ENCODE peak calls at places on chromosomes 16 and 17, in six cellular contexts. One of them, this sample, is unnamed.

GRCh38 chr16:69890891-69891282 is 60.2 kb upstream of the CLEC18A start:
- DNase-seq in NCI-H510A treated with DMSO at 0.1 percent for 48 hours: no peak
- DNase-seq in AG08396: no peak
- DNase-seq in Kasumi-1: no peak
- DNase-seq in stimulated activated CD8-positive, alpha-beta memory T cell treated with anti-CD3 and anti-CD28 coated beads, Interleukin-12 subunit alpha, Interleukin-12 subunit beta, amount 100 ng/mL, for 4 hours: no peak
- DNase-seq in stimulated activated CD4-positive, alpha-beta T cell treated with anti-CD3 and anti-CD28 coated beads, Interleukin-15, amount 100 ng/mL, for 48 hours: no peak
- DNase-seq in this sample: no peak

GRCh38 chr17:76862079-76862478 is 6.1 kb upstream of the MGAT5B start:
- DNase-seq in AG08396: no peak
- DNase-seq in stimulated activated CD8-positive, alpha-beta memory T cell treated with anti-CD3 and anti-CD28 coated beads, Interleukin-12 subunit alpha, Interleukin-12 subunit beta, amount 100 ng/mL, for 4 hours: no peak
- DNase-seq in NCI-H510A treated with DMSO at 0.1 percent for 48 hours: no peak
- DNase-seq in stimulated activated CD4-positive, alpha-beta T cell treated with anti-CD3 and anti-CD28 coated beads, Interleukin-15, amount 100 ng/mL, for 48 hours: no peak
- DNase-seq in Kasumi-1: no peak
- DNase-seq in this sample: no peak

GRCh38 chr17:4033751-4034251 is 69.6 kb upstream of the ATP2A3 start:
- DNase-seq in AG08396: no peak
- DNase-seq in Kasumi-1: no peak
- DNase-seq in stimulated activated CD4-positive, alpha-beta T cell treated with anti-CD3 and anti-CD28 coated beads, Interleukin-15, amount 100 ng/mL, for 48 hours: no peak
- DNase-seq in NCI-H510A treated with DMSO at 0.1 percent for 48 hours: no peak
- DNase-seq in stimulated activated CD8-positive, alpha-beta memory T cell treated with anti-CD3 and anti-CD28 coated beads, Interleukin-12 subunit alpha, Interleukin-12 subunit beta, amount 100 ng/mL, for 4 hours: no peak
- DNase-seq in this sample: no peak

GRCh38 chr17:47949951-47950350 is 7.7 kb downstream of the PRR15L start:
- DNase-seq in stimulated activated CD8-positive, alpha-beta memory T cell treated with anti-CD3 and anti-CD28 coated beads, Interleukin-12 subunit alpha, Interleukin-12 subunit beta, amount 100 ng/mL, for 4 hours: no peak
- DNase-seq in Kasumi-1: peak
- DNase-seq in AG08396: no peak
- DNase-seq in NCI-H510A treated with DMSO at 0.1 percent for 48 hours: no peak
- DNase-seq in stimulated activated CD4-positive, alpha-beta T cell treated with anti-CD3 and anti-CD28 coated beads, Interleukin-15, amount 100 ng/mL, for 48 hours: no peak
- DNase-seq in this sample: no peak

GRCh38 chr17:64384253-64385186 is 6.1 kb downstream of the PECAM1 start:
- DNase-seq in NCI-H510A treated with DMSO at 0.1 percent for 48 hours: no peak
- DNase-seq in AG08396: no peak
- DNase-seq in stimulated activated CD8-positive, alpha-beta memory T cell treated with anti-CD3 and anti-CD28 coated beads, Interleukin-12 subunit alpha, Interleukin-12 subunit beta, amount 100 ng/mL, for 4 hours: no peak
- DNase-seq in Kasumi-1: no peak
- DNase-seq in stimulated activated CD4-positive, alpha-beta T cell treated with anti-CD3 and anti-CD28 coated beads, Interleukin-15, amount 100 ng/mL, for 48 hours: no peak
- DNase-seq in this sample: peak

GRCh38 chr17:68679882-68680281 is 78.7 kb upstream of the FAM20A start:
- DNase-seq in Kasumi-1: no peak
- DNase-seq in NCI-H510A treated with DMSO at 0.1 percent for 48 hours: no peak
- DNase-seq in stimulated activated CD4-positive, alpha-beta T cell treated with anti-CD3 and anti-CD28 coated beads, Interleukin-15, amount 100 ng/mL, for 48 hours: no peak
- DNase-seq in AG08396: no peak
- DNase-seq in stimulated activated CD8-positive, alpha-beta memory T cell treated with anti-CD3 and anti-CD28 coated beads, Interleukin-12 subunit alpha, Interleukin-12 subunit beta, amount 100 ng/mL, for 4 hours: no peak
- DNase-seq in this sample: no peak

GRCh38 chr17:74123866-74124265 is 79.6 kb upstream of the RPL38 start:
- DNase-seq in stimulated activated CD8-positive, alpha-beta memory T cell treated with anti-CD3 and anti-CD28 coated beads, Interleukin-12 subunit alpha, Interleukin-12 subunit beta, amount 100 ng/mL, for 4 hours: no peak
- DNase-seq in stimulated activated CD4-positive, alpha-beta T cell treated with anti-CD3 and anti-CD28 coated beads, Interleukin-15, amount 100 ng/mL, for 48 hours: no peak
- DNase-seq in AG08396: no peak
- DNase-seq in NCI-H510A treated with DMSO at 0.1 percent for 48 hours: no peak
- DNase-seq in Kasumi-1: no peak
- DNase-seq in this sample: no peak

GRCh38 chr17:78088529-78088928 is 40.0 kb downstream of the TMC6 start:
- DNase-seq in stimulated activated CD8-positive, alpha-beta memory T cell treated with anti-CD3 and anti-CD28 coated beads, Interleukin-12 subunit alpha, Interleukin-12 subunit beta, amount 100 ng/mL, for 4 hours: no peak
- DNase-seq in Kasumi-1: no peak
- DNase-seq in NCI-H510A treated with DMSO at 0.1 percent for 48 hours: no peak
- DNase-seq in stimulated activated CD4-positive, alpha-beta T cell treated with anti-CD3 and anti-CD28 coated beads, Interleukin-15, amount 100 ng/mL, for 48 hours: no peak
- DNase-seq in AG08396: no peak
- DNase-seq in this sample: no peak

GRCh38 chr17:44601574-44602372 is 44.5 kb downstream of the FZD2 start:
- DNase-seq in NCI-H510A treated with DMSO at 0.1 percent for 48 hours: no peak
- DNase-seq in stimulated activated CD4-positive, alpha-beta T cell treated with anti-CD3 and anti-CD28 coated beads, Interleukin-15, amount 100 ng/mL, for 48 hours: no peak
- DNase-seq in Kasumi-1: no peak
- DNase-seq in AG08396: no peak
- DNase-seq in stimulated activated CD8-positive, alpha-beta memory T cell treated with anti-CD3 and anti-CD28 coated beads, Interleukin-12 subunit alpha, Interleukin-12 subunit beta, amount 100 ng/mL, for 4 hours: no peak
- DNase-seq in this sample: no peak

GRCh38 chr16:871562-872330 is 71.2 kb upstream of the GNG13 start:
- DNase-seq in Kasumi-1: no peak
- DNase-seq in NCI-H510A treated with DMSO at 0.1 percent for 48 hours: no peak
- DNase-seq in stimulated activated CD4-positive, alpha-beta T cell treated with anti-CD3 and anti-CD28 coated beads, Interleukin-15, amount 100 ng/mL, for 48 hours: no peak
- DNase-seq in stimulated activated CD8-positive, alpha-beta memory T cell treated with anti-CD3 and anti-CD28 coated beads, Interleukin-12 subunit alpha, Interleukin-12 subunit beta, amount 100 ng/mL, for 4 hours: no peak
- DNase-seq in AG08396: no peak
- DNase-seq in this sample: no peak

GRCh38 chr17:81871387-81872120 is 417 bp upstream of the ARHGDIA start:
- DNase-seq in AG08396: peak
- DNase-seq in Kasumi-1: peak
- DNase-seq in NCI-H510A treated with DMSO at 0.1 percent for 48 hours: peak
- DNase-seq in stimulated activated CD4-positive, alpha-beta T cell treated with anti-CD3 and anti-CD28 coated beads, Interleukin-15, amount 100 ng/mL, for 48 hours: peak
- DNase-seq in stimulated activated CD8-positive, alpha-beta memory T cell treated with anti-CD3 and anti-CD28 coated beads, Interleukin-12 subunit alpha, Interleukin-12 subunit beta, amount 100 ng/mL, for 4 hours: peak
- DNase-seq in this sample: peak

GRCh38 chr17:63431618-63431938 is 14.5 kb downstream of the CYB561 start:
- DNase-seq in Kasumi-1: no peak
- DNase-seq in NCI-H510A treated with DMSO at 0.1 percent for 48 hours: no peak
- DNase-seq in stimulated activated CD8-positive, alpha-beta memory T cell treated with anti-CD3 and anti-CD28 coated beads, Interleukin-12 subunit alpha, Interleukin-12 subunit beta, amount 100 ng/mL, for 4 hours: no peak
- DNase-seq in AG08396: no peak
- DNase-seq in stimulated activated CD4-positive, alpha-beta T cell treated with anti-CD3 and anti-CD28 coated beads, Interleukin-15, amount 100 ng/mL, for 48 hours: no peak
- DNase-seq in this sample: no peak

GRCh38 chr16:85029413-85029794 is 1.8 kb downstream of the KIAA0513 start:
- DNase-seq in AG08396: peak
- DNase-seq in stimulated activated CD8-positive, alpha-beta memory T cell treated with anti-CD3 and anti-CD28 coated beads, Interleukin-12 subunit alpha, Interleukin-12 subunit beta, amount 100 ng/mL, for 4 hours: peak
- DNase-seq in NCI-H510A treated with DMSO at 0.1 percent for 48 hours: no peak
- DNase-seq in stimulated activated CD4-positive, alpha-beta T cell treated with anti-CD3 and anti-CD28 coated beads, Interleukin-15, amount 100 ng/mL, for 48 hours: peak
- DNase-seq in Kasumi-1: peak
- DNase-seq in this sample: peak

GRCh38 chr17:73879987-73880386 is 235.7 kb upstream of the SDK2 start:
- DNase-seq in stimulated activated CD4-positive, alpha-beta T cell treated with anti-CD3 and anti-CD28 coated beads, Interleukin-15, amount 100 ng/mL, for 48 hours: no peak
- DNase-seq in NCI-H510A treated with DMSO at 0.1 percent for 48 hours: no peak
- DNase-seq in AG08396: no peak
- DNase-seq in stimulated activated CD8-positive, alpha-beta memory T cell treated with anti-CD3 and anti-CD28 coated beads, Interleukin-12 subunit alpha, Interleukin-12 subunit beta, amount 100 ng/mL, for 4 hours: no peak
- DNase-seq in Kasumi-1: no peak
- DNase-seq in this sample: no peak

GRCh38 chr17:28958820-28959455 is 7.6 kb upstream of the PHF12 start:
- DNase-seq in stimulated activated CD8-positive, alpha-beta memory T cell treated with anti-CD3 and anti-CD28 coated beads, Interleukin-12 subunit alpha, Interleukin-12 subunit beta, amount 100 ng/mL, for 4 hours: no peak
- DNase-seq in AG08396: no peak
- DNase-seq in stimulated activated CD4-positive, alpha-beta T cell treated with anti-CD3 and anti-CD28 coated beads, Interleukin-15, amount 100 ng/mL, for 48 hours: no peak
- DNase-seq in Kasumi-1: no peak
- DNase-seq in NCI-H510A treated with DMSO at 0.1 percent for 48 hours: no peak
- DNase-seq in this sample: no peak

GRCh38 chr16:89038221-89038721 is 55.4 kb upstream of the ACSF3 start:
- DNase-seq in Kasumi-1: no peak
- DNase-seq in stimulated activated CD8-positive, alpha-beta memory T cell treated with anti-CD3 and anti-CD28 coated beads, Interleukin-12 subunit alpha, Interleukin-12 subunit beta, amount 100 ng/mL, for 4 hours: no peak
- DNase-seq in stimulated activated CD4-positive, alpha-beta T cell treated with anti-CD3 and anti-CD28 coated beads, Interleukin-15, amount 100 ng/mL, for 48 hours: no peak
- DNase-seq in AG08396: no peak
- DNase-seq in NCI-H510A treated with DMSO at 0.1 percent for 48 hours: no peak
- DNase-seq in this sample: no peak

GRCh38 chr17:45906237-45906636 is 11.9 kb downstream of the MAPT start:
- DNase-seq in Kasumi-1: no peak
- DNase-seq in AG08396: no peak
- DNase-seq in stimulated activated CD8-positive, alpha-beta memory T cell treated with anti-CD3 and anti-CD28 coated beads, Interleukin-12 subunit alpha, Interleukin-12 subunit beta, amount 100 ng/mL, for 4 hours: no peak
- DNase-seq in stimulated activated CD4-positive, alpha-beta T cell treated with anti-CD3 and anti-CD28 coated beads, Interleukin-15, amount 100 ng/mL, for 48 hours: no peak
- DNase-seq in NCI-H510A treated with DMSO at 0.1 percent for 48 hours: no peak
- DNase-seq in this sample: no peak

GRCh38 chr17:19750835-19751234 is 2.7 kb upstream of the ALDH3A1 start:
- DNase-seq in NCI-H510A treated with DMSO at 0.1 percent for 48 hours: no peak
- DNase-seq in Kasumi-1: no peak
- DNase-seq in AG08396: no peak
- DNase-seq in stimulated activated CD8-positive, alpha-beta memory T cell treated with anti-CD3 and anti-CD28 coated beads, Interleukin-12 subunit alpha, Interleukin-12 subunit beta, amount 100 ng/mL, for 4 hours: no peak
- DNase-seq in stimulated activated CD4-positive, alpha-beta T cell treated with anti-CD3 and anti-CD28 coated beads, Interleukin-15, amount 100 ng/mL, for 48 hours: no peak
- DNase-seq in this sample: no peak

GRCh38 chr17:2406903-2407790 is 6.3 kb upstream of the MNT start:
- DNase-seq in AG08396: peak
- DNase-seq in stimulated activated CD8-positive, alpha-beta memory T cell treated with anti-CD3 and anti-CD28 coated beads, Interleukin-12 subunit alpha, Interleukin-12 subunit beta, amount 100 ng/mL, for 4 hours: no peak
- DNase-seq in NCI-H510A treated with DMSO at 0.1 percent for 48 hours: no peak
- DNase-seq in stimulated activated CD4-positive, alpha-beta T cell treated with anti-CD3 and anti-CD28 coated beads, Interleukin-15, amount 100 ng/mL, for 48 hours: no peak
- DNase-seq in Kasumi-1: no peak
- DNase-seq in this sample: peak

GRCh38 chr16:57167951-57168350 is 17.9 kb downstream of the PSME3IP1 start:
- DNase-seq in stimulated activated CD4-positive, alpha-beta T cell treated with anti-CD3 and anti-CD28 coated beads, Interleukin-15, amount 100 ng/mL, for 48 hours: no peak
- DNase-seq in AG08396: peak
- DNase-seq in stimulated activated CD8-positive, alpha-beta memory T cell treated with anti-CD3 and anti-CD28 coated beads, Interleukin-12 subunit alpha, Interleukin-12 subunit beta, amount 100 ng/mL, for 4 hours: no peak
- DNase-seq in Kasumi-1: peak
- DNase-seq in NCI-H510A treated with DMSO at 0.1 percent for 48 hours: no peak
- DNase-seq in this sample: peak

GRCh38 chr17:39082482-39082881 is 69.0 kb downstream of the PLXDC1 start:
- DNase-seq in Kasumi-1: no peak
- DNase-seq in NCI-H510A treated with DMSO at 0.1 percent for 48 hours: no peak
- DNase-seq in AG08396: no peak
- DNase-seq in stimulated activated CD8-positive, alpha-beta memory T cell treated with anti-CD3 and anti-CD28 coated beads, Interleukin-12 subunit alpha, Interleukin-12 subunit beta, amount 100 ng/mL, for 4 hours: no peak
- DNase-seq in stimulated activated CD4-positive, alpha-beta T cell treated with anti-CD3 and anti-CD28 coated beads, Interleukin-15, amount 100 ng/mL, for 48 hours: no peak
- DNase-seq in this sample: peak

GRCh38 chr16:85851034-85851780 is 47.8 kb upstream of the IRF8 start:
- DNase-seq in AG08396: no peak
- DNase-seq in Kasumi-1: no peak
- DNase-seq in stimulated activated CD4-positive, alpha-beta T cell treated with anti-CD3 and anti-CD28 coated beads, Interleukin-15, amount 100 ng/mL, for 48 hours: no peak
- DNase-seq in stimulated activated CD8-positive, alpha-beta memory T cell treated with anti-CD3 and anti-CD28 coated beads, Interleukin-12 subunit alpha, Interleukin-12 subunit beta, amount 100 ng/mL, for 4 hours: no peak
- DNase-seq in NCI-H510A treated with DMSO at 0.1 percent for 48 hours: no peak
- DNase-seq in this sample: no peak

GRCh38 chr16:50573947-50574751 is 26.0 kb downstream of the NKD1 start:
- DNase-seq in AG08396: no peak
- DNase-seq in NCI-H510A treated with DMSO at 0.1 percent for 48 hours: no peak
- DNase-seq in stimulated activated CD4-positive, alpha-beta T cell treated with anti-CD3 and anti-CD28 coated beads, Interleukin-15, amount 100 ng/mL, for 48 hours: no peak
- DNase-seq in Kasumi-1: no peak
- DNase-seq in stimulated activated CD8-positive, alpha-beta memory T cell treated with anti-CD3 and anti-CD28 coated beads, Interleukin-12 subunit alpha, Interleukin-12 subunit beta, amount 100 ng/mL, for 4 hours: no peak
- DNase-seq in this sample: no peak

GRCh38 chr16:83458612-83459011 is 349.2 kb upstream of the HSBP1 start:
- DNase-seq in Kasumi-1: no peak
- DNase-seq in stimulated activated CD8-positive, alpha-beta memory T cell treated with anti-CD3 and anti-CD28 coated beads, Interleukin-12 subunit alpha, Interleukin-12 subunit beta, amount 100 ng/mL, for 4 hours: no peak
- DNase-seq in NCI-H510A treated with DMSO at 0.1 percent for 48 hours: no peak
- DNase-seq in stimulated activated CD4-positive, alpha-beta T cell treated with anti-CD3 and anti-CD28 coated beads, Interleukin-15, amount 100 ng/mL, for 48 hours: no peak
- DNase-seq in AG08396: peak
- DNase-seq in this sample: peak

GRCh38 chr17:63345598-63345997 is 100.5 kb downstream of the CYB561 start:
- DNase-seq in stimulated activated CD8-positive, alpha-beta memory T cell treated with anti-CD3 and anti-CD28 coated beads, Interleukin-12 subunit alpha, Interleukin-12 subunit beta, amount 100 ng/mL, for 4 hours: no peak
- DNase-seq in Kasumi-1: no peak
- DNase-seq in stimulated activated CD4-positive, alpha-beta T cell treated with anti-CD3 and anti-CD28 coated beads, Interleukin-15, amount 100 ng/mL, for 48 hours: no peak
- DNase-seq in AG08396: no peak
- DNase-seq in NCI-H510A treated with DMSO at 0.1 percent for 48 hours: no peak
- DNase-seq in this sample: no peak

GRCh38 chr16:84093879-84094270 is 22.9 kb downstream of the MBTPS1 start:
- DNase-seq in AG08396: no peak
- DNase-seq in Kasumi-1: no peak
- DNase-seq in stimulated activated CD4-positive, alpha-beta T cell treated with anti-CD3 and anti-CD28 coated beads, Interleukin-15, amount 100 ng/mL, for 48 hours: no peak
- DNase-seq in NCI-H510A treated with DMSO at 0.1 percent for 48 hours: no peak
- DNase-seq in stimulated activated CD8-positive, alpha-beta memory T cell treated with anti-CD3 and anti-CD28 coated beads, Interleukin-12 subunit alpha, Interleukin-12 subunit beta, amount 100 ng/mL, for 4 hours: no peak
- DNase-seq in this sample: no peak

GRCh38 chr17:78249836-78250806 is 18.7 kb downstream of the TMEM235 start:
- DNase-seq in Kasumi-1: no peak
- DNase-seq in NCI-H510A treated with DMSO at 0.1 percent for 48 hours: no peak
- DNase-seq in AG08396: no peak
- DNase-seq in stimulated activated CD8-positive, alpha-beta memory T cell treated with anti-CD3 and anti-CD28 coated beads, Interleukin-12 subunit alpha, Interleukin-12 subunit beta, amount 100 ng/mL, for 4 hours: no peak
- DNase-seq in stimulated activated CD4-positive, alpha-beta T cell treated with anti-CD3 and anti-CD28 coated beads, Interleukin-15, amount 100 ng/mL, for 48 hours: no peak
- DNase-seq in this sample: no peak

GRCh38 chr16:53912155-53912554 is 208.2 kb downstream of the FTO start:
- DNase-seq in stimulated activated CD8-positive, alpha-beta memory T cell treated with anti-CD3 and anti-CD28 coated beads, Interleukin-12 subunit alpha, Interleukin-12 subunit beta, amount 100 ng/mL, for 4 hours: no peak
- DNase-seq in NCI-H510A treated with DMSO at 0.1 percent for 48 hours: peak
- DNase-seq in AG08396: no peak
- DNase-seq in Kasumi-1: no peak
- DNase-seq in stimulated activated CD4-positive, alpha-beta T cell treated with anti-CD3 and anti-CD28 coated beads, Interleukin-15, amount 100 ng/mL, for 48 hours: peak
- DNase-seq in this sample: peak

GRCh38 chr17:76982408-76983074 is 114.3 kb downstream of the MGAT5B start:
- DNase-seq in stimulated activated CD4-positive, alpha-beta T cell treated with anti-CD3 and anti-CD28 coated beads, Interleukin-15, amount 100 ng/mL, for 48 hours: no peak
- DNase-seq in stimulated activated CD8-positive, alpha-beta memory T cell treated with anti-CD3 and anti-CD28 coated beads, Interleukin-12 subunit alpha, Interleukin-12 subunit beta, amount 100 ng/mL, for 4 hours: no peak
- DNase-seq in NCI-H510A treated with DMSO at 0.1 percent for 48 hours: no peak
- DNase-seq in AG08396: no peak
- DNase-seq in Kasumi-1: no peak
- DNase-seq in this sample: no peak

GRCh38 chr17:17719966-17720543 is 38.8 kb downstream of the RAI1 start:
- DNase-seq in NCI-H510A treated with DMSO at 0.1 percent for 48 hours: no peak
- DNase-seq in Kasumi-1: no peak
- DNase-seq in AG08396: no peak
- DNase-seq in stimulated activated CD4-positive, alpha-beta T cell treated with anti-CD3 and anti-CD28 coated beads, Interleukin-15, amount 100 ng/mL, for 48 hours: no peak
- DNase-seq in stimulated activated CD8-positive, alpha-beta memory T cell treated with anti-CD3 and anti-CD28 coated beads, Interleukin-12 subunit alpha, Interleukin-12 subunit beta, amount 100 ng/mL, for 4 hours: no peak
- DNase-seq in this sample: no peak

GRCh38 chr16:85006639-85007038 is 4.7 kb downstream of the ZDHHC7 start:
- DNase-seq in NCI-H510A treated with DMSO at 0.1 percent for 48 hours: no peak
- DNase-seq in stimulated activated CD4-positive, alpha-beta T cell treated with anti-CD3 and anti-CD28 coated beads, Interleukin-15, amount 100 ng/mL, for 48 hours: no peak
- DNase-seq in AG08396: no peak
- DNase-seq in stimulated activated CD8-positive, alpha-beta memory T cell treated with anti-CD3 and anti-CD28 coated beads, Interleukin-12 subunit alpha, Interleukin-12 subunit beta, amount 100 ng/mL, for 4 hours: no peak
- DNase-seq in Kasumi-1: no peak
- DNase-seq in this sample: no peak

GRCh38 chr17:27958708-27959381 is 65.7 kb upstream of the LYRM9 start:
- DNase-seq in AG08396: no peak
- DNase-seq in NCI-H510A treated with DMSO at 0.1 percent for 48 hours: no peak
- DNase-seq in Kasumi-1: no peak
- DNase-seq in stimulated activated CD8-positive, alpha-beta memory T cell treated with anti-CD3 and anti-CD28 coated beads, Interleukin-12 subunit alpha, Interleukin-12 subunit beta, amount 100 ng/mL, for 4 hours: no peak
- DNase-seq in stimulated activated CD4-positive, alpha-beta T cell treated with anti-CD3 and anti-CD28 coated beads, Interleukin-15, amount 100 ng/mL, for 48 hours: no peak
- DNase-seq in this sample: no peak

GRCh38 chr16:56204836-56205235 is 13.5 kb downstream of the GNAO1 start:
- DNase-seq in stimulated activated CD4-positive, alpha-beta T cell treated with anti-CD3 and anti-CD28 coated beads, Interleukin-15, amount 100 ng/mL, for 48 hours: no peak
- DNase-seq in AG08396: no peak
- DNase-seq in Kasumi-1: no peak
- DNase-seq in stimulated activated CD8-positive, alpha-beta memory T cell treated with anti-CD3 and anti-CD28 coated beads, Interleukin-12 subunit alpha, Interleukin-12 subunit beta, amount 100 ng/mL, for 4 hours: no peak
- DNase-seq in NCI-H510A treated with DMSO at 0.1 percent for 48 hours: no peak
- DNase-seq in this sample: no peak

This sample was measured in mesenchymal stem cell.